ENCODE peak calls at places on chromosomes 13 and 19, in seven cellular contexts. X, B, O, D, S, J and Z are unnamed samples.

GRCh38 chr13:39263531-39263930 is 225.3 kb downstream of the NHLRC3 start:
- DNase-seq in X (no peak), B (no peak), O (no peak), D (no peak), S (no peak), J (no peak), Z (no peak)

GRCh38 chr19:43784251-43784980 is 3.6 kb upstream of the KCNN4 start:
- DNase-seq in X (peak), B (no peak), O (peak), D (peak), S (peak), J (no peak), Z (peak)

GRCh38 chr13:108212901-108213300 is 2.4 kb downstream of the LIG4 start:
- DNase-seq in X (no peak), B (no peak), O (no peak), D (no peak), S (no peak), J (no peak), Z (no peak)

GRCh38 chr13:30422056-30422914 is at the start of gene UBE2L5:
- DNase-seq in X (peak), B (peak), O (peak), D (peak), S (peak), J (no peak), Z (peak)

GRCh38 chr13:32824671-32825070 is 191.6 kb upstream of the KL start:
- DNase-seq in X (peak), B (peak), O (peak), D (peak), S (peak), J (peak), Z (peak)

GRCh38 chr19:11781295-11782057 is 14.7 kb downstream of the ZNF441 start:
- DNase-seq in X (peak), B (no peak), O (peak), D (peak), S (peak), J (no peak), Z (no peak)

GRCh38 chr19:56927791-56928207 is 87.3 kb upstream of the PEG3 start:
- DNase-seq in X (no peak), B (no peak), O (no peak), D (no peak), S (peak), J (no peak), Z (no peak)

GRCh38 chr13:75390229-75390628 is 91.7 kb downstream of the TBC1D4 start:
- DNase-seq in X (no peak), B (no peak), O (no peak), D (no peak), S (no peak), J (no peak), Z (no peak)

GRCh38 chr19:33303791-33304759 is 1.7 kb upstream of the CEBPA start:
- DNase-seq in X (no peak), B (no peak), O (no peak), D (no peak), S (no peak), J (no peak), Z (peak)

GRCh38 chr19:7652061-7652641 is 15.2 kb downstream of the STXBP2 start:
- DNase-seq in X (peak), B (peak), O (peak), D (peak), S (peak), J (peak), Z (peak)

GRCh38 chr19:38047641-38048040 is 140.6 kb downstream of the SIPA1L3 start:
- DNase-seq in X (no peak), B (no peak), O (no peak), D (no peak), S (no peak), J (no peak), Z (no peak)

GRCh38 chr19:12647490-12648071 is 19.0 kb downstream of the MAN2B1 start:
- DNase-seq in X (peak), B (no peak), O (no peak), D (no peak), S (peak), J (peak), Z (peak)

GRCh38 chr13:98214008-98214643 is 37.1 kb upstream of the RNF113B start:
- DNase-seq in X (no peak), B (no peak), O (peak), D (peak), S (no peak), J (no peak), Z (no peak)

GRCh38 chr13:98144501-98145350 is 1.8 kb downstream of the FARP1 start:
- DNase-seq in X (peak), B (peak), O (peak), D (peak), S (no peak), J (no peak), Z (peak)

GRCh38 chr13:38624822-38625221 is 62.1 kb upstream of the FREM2 start:
- DNase-seq in X (peak), B (no peak), O (no peak), D (no peak), S (no peak), J (peak), Z (peak)

GRCh38 chr19:46296722-46297431 is at the start of gene HIF3A:
- DNase-seq in X (peak), B (peak), O (no peak), D (peak), S (no peak), J (peak), Z (peak)

GRCh38 chr19:28425431-28425931 is 787.5 kb downstream of the UQCRFS1 start:
- DNase-seq in X (peak), B (no peak), O (no peak), D (no peak), S (no peak), J (no peak), Z (no peak)

GRCh38 chr13:44577236-44578063 is 1.3 kb upstream of the TSC22D1 start:
- DNase-seq in X (peak), B (peak), O (peak), D (peak), S (peak), J (peak), Z (peak)

GRCh38 chr19:10431943-10432735 is 11.8 kb downstream of the PDE4A start:
- DNase-seq in X (peak), B (no peak), O (no peak), D (peak), S (no peak), J (no peak), Z (peak)

GRCh38 chr13:40970803-40971202 is 48.3 kb downstream of the ELF1 start:
- DNase-seq in X (no peak), B (no peak), O (no peak), D (no peak), S (no peak), J (no peak), Z (no peak)
- H3K9ac ChIP-seq in X (no peak), B (no peak), O (no peak), D (no peak), S (no peak), J (no peak), Z (no peak)

GRCh38 chr13:94906605-94907004 is 194.3 kb upstream of the SOX21 start:
- DNase-seq in X (no peak), B (no peak), O (no peak), D (no peak), S (no peak), J (no peak), Z (no peak)
- H3K4ac ChIP-seq in X (no peak), B (no peak), O (no peak), D (no peak), S (no peak), J (no peak), Z (no peak)

DNA sequence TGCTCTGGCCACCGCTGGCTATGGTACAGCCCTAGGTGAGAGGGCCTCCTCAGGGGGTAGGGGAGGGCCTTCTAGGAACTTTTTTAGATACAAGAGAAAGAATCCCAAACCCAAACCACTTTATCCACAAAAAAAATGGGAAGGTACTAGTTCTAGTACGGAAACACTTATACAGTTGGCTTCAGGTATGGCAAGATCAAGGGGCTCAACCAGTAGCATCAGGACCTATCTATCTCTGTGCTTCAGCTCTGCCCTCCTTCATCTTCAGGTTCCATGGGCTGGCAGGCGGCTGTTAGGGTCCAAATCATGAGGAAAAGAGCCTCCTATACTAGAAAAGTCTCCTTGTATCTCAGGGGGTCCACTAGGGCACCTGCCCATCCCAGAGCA is 1.8 kb downstream of the MRI1 start:
- DNase-seq in X (no peak), B (no peak), O (no peak), D (no peak), S (no peak), J (no peak), Z (no peak)
- H3K9ac ChIP-seq in X (no peak), B (no peak), O (no peak), D (no peak), S (no peak), J (no peak), Z (no peak)

GRCh38 chr13:50645092-50645491 is 198.4 kb downstream of the DLEU7 start:
- DNase-seq in X (no peak), B (no peak), O (no peak), D (no peak), S (peak), J (no peak), Z (no peak)

GRCh38 chr13:50644081-50644871 is 199.2 kb downstream of the DLEU7 start:
- DNase-seq in X (no peak), B (no peak), O (no peak), D (no peak), S (peak), J (no peak), Z (no peak)

GRCh38 chr13:50646070-50646469 is 197.4 kb downstream of the DLEU7 start:
- DNase-seq in X (no peak), B (no peak), O (no peak), D (no peak), S (peak), J (no peak), Z (no peak)

DNA sequence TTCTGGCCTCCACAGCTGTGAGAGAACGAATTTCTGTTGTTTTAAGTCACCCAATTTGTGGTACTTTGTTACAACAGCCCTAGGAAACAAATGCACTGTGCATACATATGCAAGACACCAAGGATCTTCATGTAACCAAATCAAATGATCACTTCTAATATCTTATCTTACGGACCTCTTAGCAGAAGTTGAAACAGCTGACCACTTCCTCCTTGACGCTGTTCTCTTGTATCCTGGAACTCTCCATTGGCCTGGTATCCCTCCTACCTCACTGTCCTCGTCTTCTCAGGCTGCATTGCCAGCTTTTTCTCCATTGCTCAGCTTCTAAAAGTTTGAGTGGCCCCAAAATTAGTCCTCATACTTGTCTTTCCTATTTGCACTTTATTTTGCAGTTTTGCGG is 200.4 kb downstream of the DLEU7 start:
- DNase-seq in X (no peak), B (no peak), O (no peak), D (no peak), S (no peak), J (no peak), Z (no peak)
- H3K4ac ChIP-seq in X (no peak), B (no peak), O (no peak), D (no peak), S (no peak), J (no peak), Z (no peak)

GRCh38 chr19:1401889-1402217 is 511 bp upstream of the GAMT start:
- DNase-seq in X (no peak), B (no peak), O (no peak), D (no peak), S (no peak), J (no peak), Z (no peak)

GRCh38 chr19:1400281-1401137 is 833 bp downstream of the GAMT start:
- DNase-seq in X (no peak), B (no peak), O (no peak), D (peak), S (no peak), J (no peak), Z (no peak)

GRCh38 chr19:1401138-1401888 is at the start of gene GAMT:
- DNase-seq in X (peak), B (peak), O (no peak), D (peak), S (no peak), J (no peak), Z (no peak)

GRCh38 chr19:1399745-1400144 is 1.6 kb downstream of the GAMT start:
- DNase-seq in X (no peak), B (no peak), O (no peak), D (no peak), S (no peak), J (no peak), Z (no peak)

GRCh38 chr19:1402411-1403070 is 1.2 kb upstream of the GAMT start:
- DNase-seq in X (no peak), B (no peak), O (no peak), D (no peak), S (no peak), J (no peak), Z (no peak)
- H3K9ac ChIP-seq in X (no peak), B (peak), O (no peak), D (peak), S (no peak), J (no peak), Z (no peak)